ENCODE peak calls at places on chromosomes 16 and 17, in seven cellular contexts. X is T-helper 9 cell; L is stimulated activated CD4-positive, alpha-beta T cell treated with anti-CD3 and anti-CD28 coated beads, Interleukin-12 subunit alpha, Interleukin-12 subunit beta, amount 100 ng/mL, for 4 hours; J is naive thymus-derived CD4-positive, alpha-beta T cell; U is GM13976; B is prostate gland; O is endodermal cell. T is an unnamed sample.

GRCh38 chr17:38317081-38317480 is 20.1 kb downstream of the MRPL45 start:
- DNase-seq in X (no peak), L (no peak), J (no peak), U (no peak), B (no peak), O (no peak), T (no peak)

GRCh38 chr16:86093801-86094750 is 195.1 kb downstream of the IRF8 start:
- DNase-seq in X (no peak), L (no peak), J (no peak), U (no peak), B (no peak), O (peak; percentile 62), T (no peak)

GRCh38 chr17:1491406-1492248 is 859 bp downstream of the MYO1C start:
- DNase-seq in X (peak; percentile 38), L (peak; percentile 42), J (no peak), U (peak; percentile 93), B (no peak), O (peak; percentile 77), T (peak; percentile 26)

GRCh38 chr17:82893779-82894178 is 54.0 kb upstream of the ZNF750 start:
- DNase-seq in X (no peak), L (no peak), J (peak; percentile 38), U (no peak), B (no peak), O (no peak), T (no peak)

GRCh38 chr16:57273826-57274225 is 10.6 kb downstream of the PLLP start:
- DNase-seq in X (no peak), L (no peak), J (no peak), U (no peak), B (no peak), O (no peak), T (no peak)

GRCh38 chr17:16943541-16944333 is 28.2 kb downstream of the TNFRSF13B start:
- DNase-seq in X (no peak), L (no peak), J (no peak), U (no peak), B (no peak), O (peak; percentile 52), T (no peak)

GRCh38 chr17:50629902-50630301 is 4.8 kb upstream of the ABCC3 start:
- DNase-seq in X (no peak), L (no peak), J (no peak), U (no peak), B (no peak), O (no peak), T (no peak)

GRCh38 chr17:39062846-39063680 is 88.4 kb downstream of the PLXDC1 start:
- DNase-seq in X (no peak), L (no peak), J (no peak), U (no peak), B (peak; percentile 13), O (no peak), T (no peak)

GRCh38 chr16:81545470-81546175 is 101.0 kb downstream of the CMIP start:
- DNase-seq in X (no peak), L (no peak), J (no peak), U (no peak), B (no peak), O (no peak), T (no peak)